ENCODE peak calls at places on chromosome 13, in four cellular contexts. A, W, C and M are unnamed samples.
A peak's percentile ranks its signal among the peaks of the same experiment; 100 is the strongest.

GRCh38 chr13:114044486-114044885 is 70.6 kb upstream of the C13orf46 start:
- DNase-seq in A (no peak), W (no peak), C (no peak), M (no peak)

GRCh38 chr13:114101325-114101821 is 31.1 kb downstream of the RASA3 start:
- DNase-seq in A (no peak), W (no peak), C (no peak), M (no peak)

GRCh38 chr13:78137404-78138142 is 218.9 kb upstream of the EDNRB start:
- DNase-seq in C (peak; percentile 17), W (no peak), A (peak; percentile 26), M (peak; percentile 33)

GRCh38 chr13:30864352-30865130 is 41.5 kb upstream of the MEDAG start:
- DNase-seq in W (no peak), C (no peak), A (no peak), M (no peak)

GRCh38 chr13:44484562-44485164 is 91.5 kb downstream of the TSC22D1 start:
- DNase-seq in W (no peak), C (no peak), A (no peak), M (no peak)

GRCh38 chr13:29594310-29594709 is 1.2 kb downstream of the SLC7A1 start:
- DNase-seq in C (peak; percentile 60), W (no peak), A (peak; percentile 62), M (no peak)

GRCh38 chr13:30580852-30581502 is 36.7 kb upstream of the USPL1 start:
- DNase-seq in C (no peak), A (no peak), W (no peak), M (no peak)

GRCh38 chr13:112117955-112118302 is 51.0 kb downstream of the SOX1 start:
- DNase-seq in W (no peak), A (no peak), C (no peak), M (no peak)

GRCh38 chr13:112748947-112749346 is 59.1 kb downstream of the ATP11A start:
- DNase-seq in W (no peak), A (no peak), C (no peak), M (no peak)

GRCh38 chr13:50080856-50081105 is 65.5 kb downstream of the KCNRG start:
- DNase-seq in A (no peak), C (no peak), W (no peak), M (no peak)

GRCh38 chr13:96492758-96493157 is 402.9 kb downstream of the HS6ST3 start:
- DNase-seq in A (no peak), C (no peak), W (no peak), M (no peak)

GRCh38 chr13:43291289-43292055 is 268.1 kb downstream of the DNAJC15 start:
- DNase-seq in W (no peak), C (no peak), A (no peak), M (no peak)

GRCh38 chr13:113001251-113002140 is 32.5 kb downstream of the MCF2L start:
- DNase-seq in A (peak; percentile 91), C (no peak), W (no peak), M (peak; percentile 75)

GRCh38 chr13:26048745-26049144 is 3.1 kb downstream of the SHISA2 start:
- DNase-seq in W (no peak), A (no peak), C (no peak), M (no peak)

GRCh38 chr13:113862191-113862765 is 1.6 kb downstream of the GAS6 start:
- DNase-seq in W (no peak), A (no peak), C (peak; percentile 63), M (no peak)

GRCh38 chr13:112837371-112838037 is 131.5 kb upstream of the MCF2L start:
- DNase-seq in C (no peak), W (no peak), A (peak; percentile 67), M (no peak)

GRCh38 chr13:25203256-25203794 is 31.2 kb upstream of the AMER2 start:
- DNase-seq in W (no peak), C (peak; percentile 59), A (no peak), M (no peak)

GRCh38 chr13:107144432-107144831 is 576.5 kb upstream of the ARGLU1 start:
- DNase-seq in C (no peak), W (no peak), A (no peak), M (no peak)

GRCh38 chr13:33168326-33168960 is 117.1 kb downstream of the STARD13 start:
- DNase-seq in A (no peak), W (no peak), C (no peak), M (no peak)

GRCh38 chr13:20174656-20175405 is 14.0 kb upstream of the GJA3 start:
- DNase-seq in A (peak; percentile 48), C (peak; percentile 50), W (peak; percentile 38), M (peak; percentile 87)

GRCh38 chr13:110450941-110451340 is 110.6 kb downstream of the RAB20 start:
- DNase-seq in C (no peak), W (no peak), A (no peak), M (no peak)

GRCh38 chr13:32259116-32259515 is 56.0 kb downstream of the ZAR1L start:
- DNase-seq in C (peak; percentile 20), A (no peak), W (no peak), M (no peak)

GRCh38 chr13:40076765-40077362 is 421.4 kb downstream of the COG6 start:
- DNase-seq in A (no peak), C (no peak), W (no peak), M (no peak)

GRCh38 chr13:31322025-31322424 is 122.2 kb downstream of the B3GLCT start:
- DNase-seq in A (peak; percentile 59), C (no peak), W (peak; percentile 77), M (no peak)

GRCh38 chr13:72875233-72875632 is 93.3 kb downstream of the PIBF1 start:
- DNase-seq in W (no peak), C (no peak), A (no peak), M (no peak)

GRCh38 chr13:79385694-79386093 is 20.4 kb downstream of the RBM26 start:
- DNase-seq in A (no peak), C (no peak), W (no peak), M (no peak)

GRCh38 chr13:91346848-91347211 is 657 bp upstream of the MIR17HG start:
- DNase-seq in C (peak; percentile 27), W (no peak), A (no peak), M (no peak)

GRCh38 chr13:24997367-24997967 is 98.5 kb upstream of the PABPC3 start:
- DNase-seq in W (no peak), C (peak; percentile 47), A (peak; percentile 29), M (no peak)

DNA sequence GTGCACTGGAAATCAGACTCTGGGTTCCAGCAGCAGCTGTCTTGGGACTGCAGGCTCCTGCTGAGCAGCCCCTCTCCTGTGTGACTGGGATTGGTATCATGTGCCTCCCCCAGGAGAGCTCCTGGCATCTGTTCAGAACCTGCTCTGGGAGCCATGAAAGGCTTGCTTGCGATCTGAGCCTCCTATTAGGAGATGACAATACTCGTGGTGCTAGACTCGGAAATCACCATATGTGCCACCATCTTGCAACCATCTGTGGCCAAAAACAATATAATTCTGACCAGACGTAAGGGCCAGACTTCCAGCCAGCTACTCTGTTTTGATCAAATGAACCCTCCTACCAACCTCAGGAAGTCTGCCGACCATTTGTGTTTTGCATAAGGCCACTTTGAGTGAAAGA is 484.7 kb downstream of the IRS2 start:
- DNase-seq in A (peak; percentile 32), C (no peak), W (no peak), M (no peak)
- H3K27me3 ChIP-seq in A (no peaks in the 10 kb centered on the region), C (no peaks in the 10 kb centered on the region), W (no peaks in the 10 kb centered on the region), M (no peaks in the 10 kb centered on the region)

DNA sequence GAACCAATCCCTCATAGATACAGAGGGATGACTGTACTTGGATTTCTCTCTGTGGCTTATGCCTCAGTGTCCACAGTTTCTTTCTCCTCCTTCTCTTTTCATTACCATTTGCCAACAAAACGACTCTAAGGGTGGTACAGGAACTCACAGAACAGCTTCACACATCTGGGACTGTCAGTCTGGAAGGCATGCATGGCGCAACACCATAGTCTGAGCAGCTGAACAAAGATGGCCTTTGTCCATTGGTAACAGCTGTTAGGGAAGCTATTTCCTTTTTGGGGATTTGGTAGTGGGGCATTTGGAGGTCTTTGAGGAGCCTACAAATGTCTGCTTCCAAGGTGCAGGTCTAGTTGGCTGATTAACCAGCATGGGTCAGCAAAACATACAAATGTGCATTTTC is 81.4 kb upstream of the PCDH8 start:
- DNase-seq in C (no peak), W (no peak), A (no peak), M (no peak)
- H3K27me3 ChIP-seq in C (no peaks in the 10 kb centered on the region), W (no peaks in the 10 kb centered on the region), A (no peaks in the 10 kb centered on the region), M (no peaks in the 10 kb centered on the region)

DNA sequence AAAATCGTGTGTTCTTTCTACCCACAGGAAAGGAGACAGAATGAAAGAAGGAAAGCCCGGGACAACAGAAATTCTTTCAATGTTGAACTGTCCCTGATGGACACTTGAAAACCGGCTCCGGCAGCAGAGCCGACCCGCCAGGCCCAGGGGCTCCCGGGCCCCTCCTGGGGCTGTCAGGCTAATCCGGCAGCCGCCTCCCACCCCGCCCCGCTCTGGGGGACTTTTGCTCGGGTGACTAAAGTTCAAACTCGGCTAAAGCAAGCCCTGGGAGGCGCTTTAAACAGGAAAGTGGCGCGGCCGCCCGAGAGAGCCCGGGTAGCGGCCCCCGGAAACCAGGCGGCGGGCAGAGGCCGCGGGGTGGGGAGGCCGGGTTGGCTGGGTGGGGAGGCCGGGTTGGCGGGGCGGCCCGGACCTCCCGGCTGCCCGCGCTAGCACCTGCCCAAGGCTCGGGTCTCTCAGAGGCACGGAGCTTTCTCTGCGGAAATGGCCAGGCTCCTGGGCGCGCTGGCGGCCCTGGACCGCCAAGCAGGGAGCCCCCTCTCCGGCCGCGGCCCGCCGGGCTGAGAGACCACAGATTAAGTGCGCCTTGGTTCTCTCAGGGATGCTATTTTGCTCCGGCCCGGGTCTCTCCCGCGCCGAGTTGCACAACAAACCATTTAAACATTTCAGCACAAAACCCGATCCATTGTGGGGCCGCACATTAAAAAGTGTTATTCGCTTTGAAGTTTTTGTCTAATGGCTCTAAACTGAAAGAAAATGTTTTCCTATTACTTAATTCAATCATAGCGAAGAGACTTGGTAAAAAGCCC is 2.6 kb upstream of the GSX1 start:
- DNase-seq in A (no peak), C (peak; percentile 81), W (no peak), M (no peak)
- H3K27me3 ChIP-seq in A (peaks cover 87% of the 10 kb centered on the region), C (peaks cover 87% of the 10 kb centered on the region), W (peaks cover 66% of the 10 kb centered on the region), M (peaks cover 24% of the 10 kb centered on the region)

DNA sequence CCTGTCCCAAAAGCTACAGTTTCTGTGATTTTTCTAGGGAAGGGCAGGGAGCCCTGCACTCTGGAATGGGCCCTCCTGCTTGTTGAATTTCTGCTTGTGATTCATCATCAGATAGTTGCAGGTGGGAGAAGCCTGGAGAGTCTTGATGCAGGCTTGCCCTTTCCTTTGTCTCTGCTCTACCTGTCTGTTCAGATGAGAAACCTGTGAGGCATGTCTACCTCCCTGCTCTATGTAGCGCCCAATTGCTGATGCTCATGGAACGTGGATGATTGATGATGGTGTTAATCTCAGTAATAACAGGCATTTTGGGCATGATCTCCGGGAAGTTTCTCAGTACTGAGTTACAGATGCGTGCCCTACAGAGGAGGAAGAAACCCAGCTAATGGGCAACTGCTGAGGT is 10.9 kb upstream of the CBY2 start:
- DNase-seq in A (no peak), C (no peak), W (no peak), M (no peak)
- H3K27me3 ChIP-seq in A (peaks cover 2% of the 10 kb centered on the region), C (no peaks in the 10 kb centered on the region), W (no peaks in the 10 kb centered on the region), M (no peaks in the 10 kb centered on the region)

DNA sequence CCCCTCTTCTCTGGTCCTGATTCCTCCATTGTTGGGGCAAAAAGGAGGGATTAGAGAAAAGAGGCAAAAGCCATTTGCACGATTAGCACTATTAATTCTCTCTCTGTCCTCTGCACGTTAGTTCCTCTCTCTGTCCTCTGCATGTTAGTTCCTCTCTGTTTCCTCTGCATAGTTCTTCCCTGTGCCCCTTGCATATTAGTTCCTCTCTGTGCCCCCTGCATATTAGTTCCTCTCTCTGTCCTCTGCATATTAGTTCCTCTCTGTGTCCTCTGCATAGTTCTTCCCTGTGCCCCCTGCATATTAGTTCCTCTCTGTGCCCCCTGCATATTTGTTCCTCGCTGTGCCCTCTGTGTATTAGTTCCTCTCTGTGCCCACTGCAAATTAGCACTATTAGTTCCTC is 847.2 kb upstream of the GPC6 start:
- DNase-seq in C (no peak), W (no peak), A (no peak), M (no peak)
- H3K27me3 ChIP-seq in C (no peaks in the 10 kb centered on the region), W (no peaks in the 10 kb centered on the region), A (no peaks in the 10 kb centered on the region), M (no peaks in the 10 kb centered on the region)

GRCh38 chr13:35475131-35475959 is 1.1 kb downstream of the MAB21L1 start:
- DNase-seq in W (peak; percentile 70), C (peak; percentile 63), A (peak; percentile 59), M (no peak)
- H3K27me3 ChIP-seq in W (no peaks in the 10 kb centered on the region), C (peaks cover 86% of the 10 kb centered on the region), A (no peaks in the 10 kb centered on the region), M (peaks cover 4% of the 10 kb centered on the region)